ENCODE peak calls at places on chromosomes 1 and 21, in nine cellular contexts. C is tibial nerve; Z is adrenal gland; T is left ventricle myocardium inferior; I is fibroblast of lung; E is breast epithelium; A is tibial artery; Q is CD8-positive, alpha-beta T cell; N is thoracic aorta. G is an unnamed sample.

GRCh38 chr1:22808846-22809501 is 98.3 kb downstream of the EPHB2 start:
- DNase-seq in T (peak; percentile 68), N (no peak), I (peak; percentile 93), Q (no peak), A (peak; percentile 75), Z (peak; percentile 87), E (no peak), C (no peak), G (peak; percentile 14)

GRCh38 chr1:5570931-5571330 is 421.3 kb downstream of the NPHP4 start:
- DNase-seq in Z (no peak), T (no peak), I (no peak), Q (no peak), N (no peak), A (no peak), C (no peak), E (no peak), G (no peak)

GRCh38 chr1:233916706-233917105 is 12.2 kb downstream of the SLC35F3 start:
- DNase-seq in A (no peak), N (no peak), Q (no peak), Z (no peak), I (no peak), E (no peak), C (no peak), T (no peak), G (no peak)

GRCh38 chr1:204503122-204503912 is 8.7 kb upstream of the PIK3C2B start:
- DNase-seq in T (no peak), E (no peak), N (no peak), A (no peak), I (peak; percentile 85), Q (no peak), Z (no peak), C (peak; percentile 90), G (peak; percentile 81)

GRCh38 chr1:89425056-89425455 is 61.2 kb downstream of the GBP6 start:
- DNase-seq in T (no peak), A (no peak), N (no peak), C (no peak), E (no peak), Q (no peak), Z (no peak), I (no peak), G (no peak)

GRCh38 chr1:209155556-209155955 is 428.0 kb upstream of the CAMK1G start:
- DNase-seq in E (no peak), Z (no peak), I (no peak), T (no peak), Q (no peak), A (no peak), C (no peak), N (no peak), G (no peak)

GRCh38 chr21:34510148-34511142 is 1.6 kb downstream of the KCNE1 start:
- DNase-seq in N (peak; percentile 27), Q (peak; percentile 28), I (peak; percentile 70), C (peak; percentile 69), T (peak; percentile 79), A (peak; percentile 86), Z (peak; percentile 85), E (peak; percentile 35), G (peak; percentile 84)

GRCh38 chr1:116033322-116033721 is 57.0 kb downstream of the SLC22A15 start:
- DNase-seq in E (no peak), A (no peak), C (no peak), T (no peak), I (no peak), N (no peak), Z (no peak), Q (no peak), G (no peak)

GRCh38 chr1:236809133-236809532 is 14.0 kb downstream of the MTR start:
- DNase-seq in A (no peak), Z (no peak), Q (no peak), C (no peak), I (peak; percentile 20), T (no peak), N (no peak), E (no peak), G (peak; percentile 16)

GRCh38 chr1:152165291-152166077 is 6.5 kb upstream of the RPTN start:
- DNase-seq in T (no peak), A (no peak), Q (no peak), C (no peak), Z (no peak), I (no peak), E (no peak), N (no peak), G (no peak)

GRCh38 chr21:42261832-42262200 is 42.9 kb downstream of the ABCG1 start:
- DNase-seq in C (no peak), A (no peak), E (no peak), N (no peak), T (no peak), Q (no peak), I (no peak), Z (no peak), G (no peak)

GRCh38 chr1:155013632-155014031 is 11.0 kb downstream of the ZBTB7B start:
- DNase-seq in Q (no peak), N (no peak), C (no peak), A (no peak), Z (no peak), I (no peak), E (no peak), T (no peak), G (peak; percentile 63)

GRCh38 chr21:32828908-32829307 is 57.4 kb upstream of the PAXBP1 start:
- DNase-seq in T (no peak), E (no peak), Q (no peak), N (no peak), C (no peak), I (no peak), A (no peak), Z (no peak), G (no peak)

GRCh38 chr1:29639156-29639736 is 402.9 kb downstream of the PTPRU start:
- DNase-seq in A (peak; percentile 13), N (no peak), I (no peak), E (no peak), Z (no peak), Q (no peak), C (no peak), T (no peak), G (no peak)

GRCh38 chr1:37650721-37651120 is 16.0 kb upstream of the RSPO1 start:
- DNase-seq in Q (no peak), E (no peak), I (no peak), T (no peak), C (no peak), N (no peak), Z (no peak), A (no peak), G (no peak)

GRCh38 chr1:25958475-25958874 is 39.4 kb downstream of the PAFAH2 start:
- DNase-seq in T (no peak), Q (no peak), Z (no peak), C (no peak), A (no peak), E (no peak), N (no peak), I (peak; percentile 29), G (no peak)

GRCh38 chr1:49026230-49026811 is 249.6 kb upstream of the BEND5 start:
- DNase-seq in N (no peak), A (no peak), Q (no peak), T (no peak), E (no peak), I (no peak), Z (no peak), C (no peak), G (no peak)

GRCh38 chr1:151944110-151944858 is 35.0 kb upstream of the THEM4 start:
- DNase-seq in N (no peak), A (no peak), Q (no peak), C (no peak), E (no peak), T (no peak), I (peak; percentile 34), Z (peak; percentile 69), G (no peak)

GRCh38 chr1:157505481-157506272 is 46.6 kb downstream of the FCRL5 start:
- DNase-seq in A (no peak), C (peak; percentile 45), N (no peak), I (peak; percentile 47), T (no peak), E (no peak), Q (no peak), Z (peak; percentile 42), G (peak; percentile 76)

GRCh38 chr1:103106426-103107321 is 1.6 kb downstream of the COL11A1 start:
- DNase-seq in T (no peak), E (no peak), Q (no peak), C (peak; percentile 75), A (no peak), I (peak; percentile 46), Z (peak; percentile 47), N (no peak), G (no peak)

GRCh38 chr1:191969287-191969686 is 189.0 kb upstream of the RGS18 start:
- DNase-seq in T (no peak), I (no peak), A (no peak), Q (no peak), C (no peak), Z (no peak), E (no peak), N (no peak), G (no peak)

GRCh38 chr1:229105109-229105508 is 165.8 kb upstream of the RAB4A start:
- DNase-seq in E (no peak), C (no peak), Q (no peak), T (no peak), A (peak; percentile 84), N (no peak), Z (no peak), I (no peak), G (no peak)
- TF ChIP-seq CTCF in E (no peak), C (no peak), Q (no peak), T (no peak), A (no peak), N (no peak), Z (no peak), I (no peak), G (no peak)

GRCh38 chr21:35562876-35563275 is 497.4 kb downstream of the SETD4 start:
- DNase-seq in T (no peak), Q (no peak), A (no peak), N (no peak), E (no peak), I (peak; percentile 78), Z (no peak), C (no peak), G (no peak)
- H3K4me3 ChIP-seq in T (no peak overlapping the region), Q (no peak overlapping the region), A (no peak overlapping the region), N (no peak overlapping the region), E (no peak overlapping the region), I (no peak overlapping the region), Z (no peak overlapping the region), C (no peak overlapping the region), G (no peak overlapping the region)

GRCh38 chr1:114988095-114988494 is 41.5 kb upstream of the TSHB start:
- DNase-seq in N (no peak), I (no peak), A (no peak), C (no peak), Z (no peak), T (no peak), Q (no peak), E (no peak), G (no peak)

GRCh38 chr1:114982251-114982650 is 47.4 kb upstream of the TSHB start:
- DNase-seq in A (no peak), I (no peak), N (no peak), Q (no peak), E (no peak), T (no peak), Z (no peak), C (no peak), G (no peak)

GRCh38 chr1:114986286-114986685 is 43.3 kb upstream of the TSHB start:
- DNase-seq in E (no peak), N (no peak), C (no peak), T (no peak), A (no peak), Q (no peak), I (no peak), Z (no peak), G (no peak)
- H3K9me3 ChIP-seq in E (peaks cover 8% of the 10 kb centered on the region), N (peaks cover 32% of the 10 kb centered on the region), C (peaks cover 17% of the 10 kb centered on the region), T (peaks cover 46% of the 10 kb centered on the region), A (peaks cover 26% of the 10 kb centered on the region), Q (peaks cover 13% of the 10 kb centered on the region), I (no peaks in the 10 kb centered on the region), Z (no peaks in the 10 kb centered on the region), G (peaks cover 9% of the 10 kb centered on the region)

GRCh38 chr1:2205191-2205952 is 10.8 kb upstream of the FAAP20 start:
- DNase-seq in C (peak; percentile 96), E (peak; percentile 94), I (peak; percentile 95), T (peak; percentile 98), A (peak; percentile 98), Q (peak; percentile 94), N (peak; percentile 92), Z (peak; percentile 99), G (peak; percentile 98)
- TF ChIP-seq CTCF in C (no peak), E (peak; percentile 12), I (no peak), T (peak; percentile 42), A (no peak), Q (no peak), N (no peak), Z (no peak), G (no peak)